ENCODE peak calls at places on chromosomes 4 and X, in eight cellular contexts. M, Z, P, T, G, D, W and Y are unnamed samples.

GRCh38 chrX:68503830-68504229 is 5.0 kb downstream of the YIPF6 start:
- DNase-seq in W (no peak), T (no peak), Z (no peak), P (peak), D (no peak), G (no peak), M (no peak), Y (no peak)

GRCh38 chr4:24932831-24933230 is 20.0 kb upstream of the CCDC149 start:
- DNase-seq in Z (no peak), D (no peak), M (no peak), T (peak), P (no peak), G (no peak), W (no peak), Y (no peak)

GRCh38 chr4:76059750-76060149 is 14.8 kb upstream of the ART3 start:
- DNase-seq in G (no peak), P (peak), T (no peak), Z (no peak), M (no peak), D (no peak), W (no peak), Y (no peak)

GRCh38 chrX:120090208-120090607 is 12.7 kb upstream of the RHOXF2B start:
- DNase-seq in Z (peak), D (no peak), T (no peak), M (no peak), P (no peak), W (no peak), G (peak), Y (no peak)

GRCh38 chr4:109155112-109155511 is 147.3 kb downstream of the COL25A1 start:
- DNase-seq in P (no peak), W (no peak), G (no peak), D (no peak), T (no peak), M (no peak), Z (no peak), Y (no peak)

GRCh38 chrX:137748827-137749226 is 182.9 kb downstream of the ZIC3 start:
- DNase-seq in T (no peak), P (no peak), M (no peak), W (no peak), D (no peak), Z (no peak), G (peak), Y (no peak)

GRCh38 chr4:100017627-100018310 is 67.7 kb upstream of the H2AZ1 start:
- DNase-seq in G (no peak), Z (no peak), D (no peak), M (no peak), P (no peak), W (no peak), T (no peak), Y (no peak)

GRCh38 chr4:34850983-34851382 is 1393.3 kb downstream of the ARAP2 start:
- DNase-seq in G (no peak), Z (no peak), P (no peak), T (no peak), W (no peak), M (no peak), D (no peak), Y (no peak)

GRCh38 chrX:67614414-67614813 is 70.6 kb downstream of the AR start:
- DNase-seq in G (no peak), T (peak), D (no peak), Z (no peak), W (no peak), P (no peak), M (no peak), Y (no peak)

GRCh38 chr4:170026253-170026991 is at the start of gene MFAP3L:
- DNase-seq in D (peak), P (peak), T (peak), G (peak), Z (no peak), W (peak), M (peak), Y (peak)

GRCh38 chrX:49043220-49043986 is at the start of gene TFE3:
- DNase-seq in D (peak), P (peak), T (peak), W (peak), M (peak), Z (peak), G (peak), Y (peak)